ENCODE peak calls at places on chromosomes 5 and 9, in ten cellular contexts. B is A549; V is left lung; M is mesendoderm; F is MM.1S; A is colonic mucosa; K is CD8-positive, alpha-beta T cell; W is cardiac muscle cell; R is OCI-LY7; C is HepG2. Q is an unnamed sample. For H3K4me1, the result is how much of the 10 kb centered on the place peaks cover.

GRCh38 chr5:310941-311434 is 10.5 kb upstream of the AHRR start:
- DNase-seq in B (no peak), V (no peak), M (no peak), F (no peak), A (no peak), K (no peak), W (no peak), R (no peak), C (no peak), Q (no peak)

GRCh38 chr5:42636425-42636824 is 120.2 kb upstream of the CCDC152 start:
- DNase-seq in B (peak), V (no peak), M (peak), F (peak), A (no peak), K (no peak), W (no peak), R (peak), C (peak), Q (no peak)

GRCh38 chr5:10286552-10287227 is 21.0 kb downstream of the CMBL start:
- DNase-seq in B (no peak), V (peak), M (no peak), F (no peak), A (no peak), K (no peak), W (no peak), R (no peak), C (no peak), Q (no peak)

GRCh38 chr9:1001838-1002237 is 25.4 kb downstream of the DMRT3 start:
- DNase-seq in B (no peak), V (no peak), M (no peak), F (no peak), A (no peak), K (no peak), W (no peak), R (no peak), C (no peak), Q (no peak)

GRCh38 chr5:173236531-173237501 is 1.8 kb upstream of the NKX2-5 start:
- DNase-seq in B (no peak), V (no peak), M (peak), F (no peak), A (no peak), K (no peak), W (peak), R (no peak), C (no peak), Q (no peak)

GRCh38 chr9:127307802-127308201 is 43.2 kb downstream of the GARNL3 start:
- DNase-seq in B (no peak), V (no peak), M (no peak), F (no peak), A (no peak), K (no peak), W (no peak), R (no peak), C (no peak), Q (no peak)

GRCh38 chr9:4600363-4600762 is 61.7 kb upstream of the PLPP6 start:
- DNase-seq in B (no peak), V (no peak), M (no peak), F (no peak), A (no peak), K (no peak), W (no peak), R (no peak), C (no peak), Q (peak)

GRCh38 chr5:10291736-10292135 is 16.0 kb downstream of the CMBL start:
- DNase-seq in B (no peak), V (peak), M (no peak), F (no peak), A (no peak), K (no peak), W (no peak), R (no peak), C (no peak), Q (no peak)

GRCh38 chr9:4579011-4579410 is 83.1 kb upstream of the PLPP6 start:
- DNase-seq in B (no peak), V (no peak), M (no peak), F (no peak), A (no peak), K (no peak), W (no peak), R (no peak), C (no peak), Q (no peak)

GRCh38 chr9:104078596-104078995 is 15.5 kb upstream of the SMC2 start:
- DNase-seq in B (no peak), V (no peak), M (no peak), F (no peak), A (no peak), K (no peak), W (no peak), R (no peak), C (no peak), Q (no peak)

GRCh38 chr5:44446399-44446798 is 57.2 kb upstream of the FGF10 start:
- DNase-seq in B (no peak), V (no peak), M (peak), F (no peak), A (no peak), K (no peak), W (no peak), R (no peak), C (no peak), Q (no peak)

GRCh38 chr9:111953444-111953843 is 56.8 kb downstream of the UGCG start:
- DNase-seq in B (no peak), V (no peak), M (no peak), F (no peak), A (no peak), K (no peak), W (no peak), R (no peak), C (no peak), Q (no peak)

DNA sequence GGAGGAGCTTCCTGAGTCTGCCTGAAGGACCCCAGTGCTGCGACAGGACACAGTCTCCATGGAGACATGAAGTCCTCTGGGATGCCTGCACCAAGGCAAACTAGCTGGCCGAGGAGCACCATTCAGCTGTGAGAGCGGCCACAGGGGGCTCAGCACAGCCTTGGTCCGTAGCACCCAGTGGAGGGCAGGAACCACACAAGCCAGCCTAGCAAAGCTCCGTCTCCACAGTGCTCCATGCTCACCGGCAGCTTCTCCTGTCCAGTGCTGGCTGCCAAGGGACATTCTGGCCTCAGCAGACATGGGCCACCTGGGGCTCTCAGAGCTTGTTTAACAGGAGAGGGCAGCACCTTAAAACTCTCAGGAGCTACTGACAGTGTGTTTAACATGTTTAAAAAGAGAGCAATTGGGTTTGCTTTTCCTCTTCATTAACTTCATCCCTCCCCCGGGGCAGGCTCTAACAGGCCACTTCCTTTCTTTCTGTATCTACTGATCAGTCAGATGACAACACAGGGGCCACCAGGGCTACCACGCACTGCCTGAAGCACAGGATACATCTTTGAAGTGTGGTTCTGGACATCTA is 57.0 kb downstream of the SECISBP2 start:
- DNase-seq in B (no peak), V (no peak), M (peak), F (no peak), A (peak), K (no peak), W (no peak), R (peak), C (no peak), Q (no peak)
- H3K27ac ChIP-seq in B (no peak), V (no peak), M (no peak), F (no peak), A (no peak), K (peak), W (no peak), R (no peak), C (no peak), Q (peak)

GRCh38 chr5:57298295-57298984 is 124.6 kb downstream of the GPBP1 start:
- DNase-seq in B (peak), V (peak), M (peak), F (peak), A (peak), K (peak), W (peak), R (peak), C (peak), Q (peak)
- H3K4me1 ChIP-seq in B (under half), V (under half), M (under half), F (under half), A (under half), K (under half), W (under half), R (under half), C (under half), Q (under half)

DNA sequence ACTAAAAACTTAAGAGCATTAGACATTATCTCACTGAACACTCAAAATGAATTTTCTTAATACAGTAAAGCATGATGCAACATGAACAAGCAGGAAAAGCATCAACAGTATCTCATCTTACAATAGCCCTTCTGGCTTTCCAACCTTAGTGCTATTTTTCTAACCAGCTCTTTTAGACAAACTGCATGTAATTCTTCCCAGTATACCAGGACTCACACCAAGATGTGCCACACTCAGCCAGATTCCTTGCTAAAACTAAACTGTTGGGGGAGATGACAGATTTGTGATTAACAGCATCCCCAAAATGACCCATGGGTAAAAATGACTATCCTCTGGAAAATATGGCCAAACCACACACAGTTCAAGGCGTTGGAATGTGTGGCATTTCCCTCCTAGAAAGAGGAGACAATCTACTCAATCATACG is 36.2 kb downstream of the PWWP2A start:
- DNase-seq in B (peak), V (no peak), M (no peak), F (no peak), A (no peak), K (no peak), W (no peak), R (no peak), C (no peak), Q (no peak)
- H3K27ac ChIP-seq in B (peak), V (peak), M (no peak), F (no peak), A (no peak), K (no peak), W (no peak), R (no peak), C (no peak), Q (no peak)

GRCh38 chr9:110140276-110140675 is 67.7 kb downstream of the C9orf152 start:
- DNase-seq in B (no peak), V (no peak), M (no peak), F (no peak), A (no peak), K (no peak), W (no peak), R (no peak), C (no peak), Q (no peak)

GRCh38 chr9:110142868-110143866 is 64.8 kb downstream of the C9orf152 start:
- DNase-seq in B (peak), V (no peak), M (no peak), F (peak), A (no peak), K (no peak), W (peak), R (peak), C (no peak), Q (no peak)

GRCh38 chr9:110143969-110144545 is 63.9 kb downstream of the C9orf152 start:
- DNase-seq in B (no peak), V (no peak), M (no peak), F (peak), A (no peak), K (no peak), W (peak), R (peak), C (no peak), Q (no peak)

GRCh38 chr9:110141118-110141797 is 66.7 kb downstream of the C9orf152 start:
- DNase-seq in B (peak), V (peak), M (no peak), F (no peak), A (no peak), K (no peak), W (no peak), R (no peak), C (no peak), Q (no peak)

DNA sequence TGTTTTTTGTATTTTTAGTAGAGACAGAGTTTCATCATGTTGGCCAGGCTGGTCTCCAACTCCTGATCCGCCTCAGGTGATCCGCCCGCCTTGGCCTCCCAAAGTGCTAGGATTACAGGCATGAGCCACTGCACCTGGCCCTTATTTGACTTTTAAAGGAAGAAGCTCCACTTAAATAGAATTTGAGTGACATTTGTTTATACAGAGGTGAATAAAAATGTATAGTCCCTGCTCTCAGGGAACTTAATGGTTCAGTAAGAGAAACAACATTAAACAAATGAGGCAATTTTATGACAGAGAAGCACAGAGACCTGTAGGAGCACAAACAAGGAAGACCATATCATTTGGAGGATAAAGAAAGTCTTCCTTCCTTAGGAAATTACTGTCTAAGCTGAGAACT is 65.7 kb downstream of the C9orf152 start:
- DNase-seq in B (no peak), V (no peak), M (no peak), F (no peak), A (no peak), K (no peak), W (no peak), R (no peak), C (no peak), Q (no peak)
- H3K4me1 ChIP-seq in B (under half), V (half or more), M (under half), F (half or more), A (under half), K (under half), W (under half), R (half or more), C (under half), Q (under half)